ENCODE peak calls at places on chromosome 4, in seven cellular contexts. One of them, this sample, is unnamed.

GRCh38 chr4:186891859-186892486 is 168.3 kb upstream of the FAT1 start:
- DNase-seq in colonic mucosa: no peak
- DNase-seq in fibroblast of lung: no peak
- DNase-seq in mammary epithelial cell: no peak
- DNase-seq in H1: no peak
- DNase-seq in endodermal cell: no peak
- DNase-seq in mesendoderm: no peak
- DNase-seq in this sample: no peak

GRCh38 chr4:171117457-171117856 is 695.7 kb upstream of the GALNTL6 start:
- DNase-seq in colonic mucosa: no peak
- DNase-seq in fibroblast of lung: no peak
- DNase-seq in mammary epithelial cell: peak
- DNase-seq in H1: no peak
- DNase-seq in endodermal cell: no peak
- DNase-seq in mesendoderm: no peak
- DNase-seq in this sample: no peak

GRCh38 chr4:158229768-158230167 is 19.5 kb downstream of the TMEM144 start:
- DNase-seq in colonic mucosa: no peak
- DNase-seq in fibroblast of lung: no peak
- DNase-seq in mammary epithelial cell: no peak
- DNase-seq in H1: no peak
- DNase-seq in endodermal cell: peak
- DNase-seq in mesendoderm: peak
- DNase-seq in this sample: no peak

GRCh38 chr4:65623509-65623908 is 46.8 kb downstream of the EPHA5 start:
- DNase-seq in colonic mucosa: no peak
- DNase-seq in fibroblast of lung: peak
- DNase-seq in mammary epithelial cell: peak
- DNase-seq in H1: no peak
- DNase-seq in endodermal cell: no peak
- DNase-seq in mesendoderm: no peak
- DNase-seq in this sample: no peak

GRCh38 chr4:8911311-8912088 is 39.9 kb upstream of the HMX1 start:
- DNase-seq in colonic mucosa: peak
- DNase-seq in fibroblast of lung: no peak
- DNase-seq in mammary epithelial cell: no peak
- DNase-seq in H1: no peak
- DNase-seq in endodermal cell: peak
- DNase-seq in mesendoderm: no peak
- DNase-seq in this sample: no peak

GRCh38 chr4:161486454-161486853 is 677.3 kb downstream of the FSTL5 start:
- DNase-seq in colonic mucosa: no peak
- DNase-seq in fibroblast of lung: no peak
- DNase-seq in mammary epithelial cell: no peak
- DNase-seq in H1: no peak
- DNase-seq in endodermal cell: no peak
- DNase-seq in mesendoderm: no peak
- DNase-seq in this sample: peak

GRCh38 chr4:16158504-16158852 is 67.8 kb downstream of the TAPT1 start:
- DNase-seq in colonic mucosa: peak
- DNase-seq in fibroblast of lung: no peak
- DNase-seq in mammary epithelial cell: no peak
- DNase-seq in H1: no peak
- DNase-seq in endodermal cell: no peak
- DNase-seq in mesendoderm: no peak
- DNase-seq in this sample: no peak

GRCh38 chr4:98262431-98262830 is 1.2 kb downstream of the RAP1GDS1 start:
- DNase-seq in colonic mucosa: peak
- DNase-seq in fibroblast of lung: peak
- DNase-seq in mammary epithelial cell: peak
- DNase-seq in H1: no peak
- DNase-seq in endodermal cell: no peak
- DNase-seq in mesendoderm: no peak
- DNase-seq in this sample: no peak

GRCh38 chr4:89266128-89266527 is 41.5 kb downstream of the GPRIN3 start:
- DNase-seq in colonic mucosa: no peak
- DNase-seq in fibroblast of lung: no peak
- DNase-seq in mammary epithelial cell: no peak
- DNase-seq in H1: no peak
- DNase-seq in endodermal cell: no peak
- DNase-seq in mesendoderm: no peak
- DNase-seq in this sample: no peak

GRCh38 chr4:160426233-160426632 is 1323.4 kb downstream of the RAPGEF2 start:
- DNase-seq in colonic mucosa: no peak
- DNase-seq in fibroblast of lung: no peak
- DNase-seq in mammary epithelial cell: no peak
- DNase-seq in H1: no peak
- DNase-seq in endodermal cell: no peak
- DNase-seq in mesendoderm: no peak
- DNase-seq in this sample: no peak

GRCh38 chr4:14084598-14084997 is 457.1 kb upstream of the BOD1L1 start:
- DNase-seq in colonic mucosa: no peak
- DNase-seq in fibroblast of lung: no peak
- DNase-seq in mammary epithelial cell: no peak
- DNase-seq in H1: no peak
- DNase-seq in endodermal cell: peak
- DNase-seq in mesendoderm: peak
- DNase-seq in this sample: no peak

GRCh38 chr4:168712316-168712855 is 215.5 kb downstream of the PALLD start:
- DNase-seq in colonic mucosa: no peak
- DNase-seq in fibroblast of lung: peak
- DNase-seq in mammary epithelial cell: no peak
- DNase-seq in H1: no peak
- DNase-seq in endodermal cell: no peak
- DNase-seq in mesendoderm: no peak
- DNase-seq in this sample: no peak

GRCh38 chr4:947491-947971 is 15.3 kb downstream of the TMEM175 start:
- DNase-seq in colonic mucosa: no peak
- DNase-seq in fibroblast of lung: no peak
- DNase-seq in mammary epithelial cell: no peak
- DNase-seq in H1: no peak
- DNase-seq in endodermal cell: peak
- DNase-seq in mesendoderm: no peak
- DNase-seq in this sample: no peak

GRCh38 chr4:121776610-121777401 is 11.8 kb upstream of the SMIM43 start:
- DNase-seq in colonic mucosa: no peak
- DNase-seq in fibroblast of lung: no peak
- DNase-seq in mammary epithelial cell: no peak
- DNase-seq in H1: no peak
- DNase-seq in endodermal cell: no peak
- DNase-seq in mesendoderm: no peak
- DNase-seq in this sample: no peak

GRCh38 chr4:159042097-159042605 is 60.7 kb upstream of the RAPGEF2 start:
- DNase-seq in colonic mucosa: peak
- DNase-seq in fibroblast of lung: no peak
- DNase-seq in mammary epithelial cell: no peak
- DNase-seq in H1: no peak
- DNase-seq in endodermal cell: no peak
- DNase-seq in mesendoderm: no peak
- DNase-seq in this sample: no peak

GRCh38 chr4:151653548-151653918 is 107.3 kb downstream of the GATB start:
- DNase-seq in colonic mucosa: no peak
- DNase-seq in fibroblast of lung: no peak
- DNase-seq in mammary epithelial cell: no peak
- DNase-seq in H1: no peak
- DNase-seq in endodermal cell: no peak
- DNase-seq in mesendoderm: no peak
- DNase-seq in this sample: no peak

GRCh38 chr4:7052923-7053715 is 9.9 kb downstream of the TADA2B start:
- DNase-seq in colonic mucosa: no peak
- DNase-seq in fibroblast of lung: peak
- DNase-seq in mammary epithelial cell: no peak
- DNase-seq in H1: no peak
- DNase-seq in endodermal cell: no peak
- DNase-seq in mesendoderm: no peak
- DNase-seq in this sample: no peak

GRCh38 chr4:159401791-159402380 is 299.0 kb downstream of the RAPGEF2 start:
- DNase-seq in colonic mucosa: no peak
- DNase-seq in fibroblast of lung: peak
- DNase-seq in mammary epithelial cell: peak
- DNase-seq in H1: no peak
- DNase-seq in endodermal cell: no peak
- DNase-seq in mesendoderm: peak
- DNase-seq in this sample: no peak

GRCh38 chr4:170979736-170980135 is 833.5 kb upstream of the GALNTL6 start:
- DNase-seq in colonic mucosa: no peak
- DNase-seq in fibroblast of lung: peak
- DNase-seq in mammary epithelial cell: peak
- DNase-seq in H1: no peak
- DNase-seq in endodermal cell: peak
- DNase-seq in mesendoderm: peak
- DNase-seq in this sample: no peak

GRCh38 chr4:158169931-158170690 is 2.7 kb downstream of the GASK1B start:
- DNase-seq in colonic mucosa: no peak
- DNase-seq in fibroblast of lung: peak
- DNase-seq in mammary epithelial cell: peak
- DNase-seq in H1: no peak
- DNase-seq in endodermal cell: no peak
- DNase-seq in mesendoderm: no peak
- DNase-seq in this sample: peak

GRCh38 chr4:168587326-168588125 is 90.7 kb downstream of the PALLD start:
- DNase-seq in colonic mucosa: no peak
- DNase-seq in fibroblast of lung: peak
- DNase-seq in mammary epithelial cell: peak
- DNase-seq in H1: no peak
- DNase-seq in endodermal cell: peak
- DNase-seq in mesendoderm: peak
- DNase-seq in this sample: no peak

GRCh38 chr4:1813915-1814314 is 20.8 kb downstream of the FGFR3 start:
- DNase-seq in colonic mucosa: no peak
- DNase-seq in fibroblast of lung: no peak
- DNase-seq in mammary epithelial cell: no peak
- DNase-seq in H1: no peak
- DNase-seq in endodermal cell: no peak
- DNase-seq in mesendoderm: no peak
- DNase-seq in this sample: no peak

GRCh38 chr4:11421116-11421515 is 7.6 kb downstream of the HS3ST1 start:
- DNase-seq in colonic mucosa: no peak
- DNase-seq in fibroblast of lung: peak
- DNase-seq in mammary epithelial cell: no peak
- DNase-seq in H1: no peak
- DNase-seq in endodermal cell: no peak
- DNase-seq in mesendoderm: no peak
- DNase-seq in this sample: no peak
- H3K9ac ChIP-seq in colonic mucosa: no peak
- H3K9ac ChIP-seq in fibroblast of lung: no peak
- H3K9ac ChIP-seq in mammary epithelial cell: no peak
- H3K9ac ChIP-seq in H1: no peak
- H3K9ac ChIP-seq in endodermal cell: no peak
- H3K9ac ChIP-seq in mesendoderm: no peak
- H3K9ac ChIP-seq in this sample: no peak

DNA sequence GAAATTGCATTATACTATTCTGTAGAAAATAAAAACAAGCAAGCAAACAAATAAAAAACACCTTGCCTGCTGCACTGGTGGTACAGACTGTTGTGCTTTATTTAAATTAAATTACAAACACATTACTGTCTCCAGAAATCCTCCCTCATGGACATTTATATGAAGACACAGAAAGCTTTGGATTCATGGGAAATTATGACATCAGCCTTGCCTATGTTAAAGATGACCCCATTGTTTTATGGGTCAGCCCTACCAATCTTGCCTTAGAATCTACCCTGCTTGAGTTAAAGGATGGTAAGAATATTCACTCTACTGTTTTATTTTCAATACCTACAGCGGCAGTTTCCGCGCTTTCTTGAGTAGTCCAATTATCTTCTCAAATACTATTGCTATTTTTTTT is 1379.9 kb downstream of the TECRL start:
- DNase-seq in colonic mucosa: no peak
- DNase-seq in fibroblast of lung: no peak
- DNase-seq in mammary epithelial cell: no peak
- DNase-seq in H1: no peak
- DNase-seq in endodermal cell: no peak
- DNase-seq in mesendoderm: no peak
- DNase-seq in this sample: no peak
- H3K9ac ChIP-seq in colonic mucosa: no peak
- H3K9ac ChIP-seq in fibroblast of lung: no peak
- H3K9ac ChIP-seq in mammary epithelial cell: no peak
- H3K9ac ChIP-seq in H1: no peak
- H3K9ac ChIP-seq in endodermal cell: no peak
- H3K9ac ChIP-seq in mesendoderm: no peak
- H3K9ac ChIP-seq in this sample: no peak

DNA sequence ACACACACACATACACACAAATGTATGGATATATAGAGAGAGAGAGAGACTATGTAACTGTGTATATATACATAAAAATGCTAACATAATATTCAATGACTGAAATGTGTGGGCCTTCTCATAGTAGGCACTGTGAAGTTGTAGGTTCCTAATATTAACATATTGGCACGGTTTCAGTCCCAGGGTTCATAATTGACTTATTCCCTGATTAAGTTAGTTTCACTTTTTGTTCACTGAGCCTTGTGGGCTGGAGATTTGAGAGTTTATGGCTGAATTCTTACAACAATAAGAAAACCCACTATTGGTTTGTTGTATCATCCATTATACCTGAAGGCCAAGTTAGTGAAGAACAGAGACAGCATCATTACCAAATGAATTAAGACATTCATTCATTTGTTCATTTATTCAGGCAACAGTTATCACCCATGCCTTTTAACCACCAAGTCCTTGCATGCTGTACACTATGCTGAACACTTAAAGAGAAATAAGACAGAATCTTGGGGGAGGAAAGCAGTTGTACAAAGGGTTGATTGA is 68.6 kb downstream of the GAB1 start:
- DNase-seq in colonic mucosa: no peak
- DNase-seq in fibroblast of lung: no peak
- DNase-seq in mammary epithelial cell: no peak
- DNase-seq in H1: no peak
- DNase-seq in endodermal cell: no peak
- DNase-seq in mesendoderm: no peak
- DNase-seq in this sample: no peak
- H3K9ac ChIP-seq in colonic mucosa: no peak
- H3K9ac ChIP-seq in fibroblast of lung: no peak
- H3K9ac ChIP-seq in mammary epithelial cell: no peak
- H3K9ac ChIP-seq in H1: no peak
- H3K9ac ChIP-seq in endodermal cell: no peak
- H3K9ac ChIP-seq in mesendoderm: no peak
- H3K9ac ChIP-seq in this sample: no peak

GRCh38 chr4:73843369-73843768 is 6.9 kb downstream of the CXCL6 start:
- DNase-seq in colonic mucosa: no peak
- DNase-seq in fibroblast of lung: peak
- DNase-seq in mammary epithelial cell: peak
- DNase-seq in H1: no peak
- DNase-seq in endodermal cell: no peak
- DNase-seq in mesendoderm: no peak
- DNase-seq in this sample: no peak

GRCh38 chr4:73842696-73843095 is 6.2 kb downstream of the CXCL6 start:
- DNase-seq in colonic mucosa: no peak
- DNase-seq in fibroblast of lung: no peak
- DNase-seq in mammary epithelial cell: no peak
- DNase-seq in H1: no peak
- DNase-seq in endodermal cell: no peak
- DNase-seq in mesendoderm: no peak
- DNase-seq in this sample: no peak

GRCh38 chr4:73839715-73840114 is 3.2 kb downstream of the CXCL6 start:
- DNase-seq in colonic mucosa: no peak
- DNase-seq in fibroblast of lung: no peak
- DNase-seq in mammary epithelial cell: no peak
- DNase-seq in H1: no peak
- DNase-seq in endodermal cell: no peak
- DNase-seq in mesendoderm: no peak
- DNase-seq in this sample: no peak

GRCh38 chr4:73839071-73839470 is 2.6 kb downstream of the CXCL6 start:
- DNase-seq in colonic mucosa: no peak
- DNase-seq in fibroblast of lung: no peak
- DNase-seq in mammary epithelial cell: no peak
- DNase-seq in H1: no peak
- DNase-seq in endodermal cell: no peak
- DNase-seq in mesendoderm: no peak
- DNase-seq in this sample: no peak

GRCh38 chr4:73841243-73841925 is 4.9 kb downstream of the CXCL6 start:
- DNase-seq in colonic mucosa: no peak
- DNase-seq in fibroblast of lung: peak
- DNase-seq in mammary epithelial cell: peak
- DNase-seq in H1: no peak
- DNase-seq in endodermal cell: no peak
- DNase-seq in mesendoderm: no peak
- DNase-seq in this sample: no peak
- H3K9ac ChIP-seq in colonic mucosa: no peak
- H3K9ac ChIP-seq in fibroblast of lung: no peak
- H3K9ac ChIP-seq in mammary epithelial cell: no peak
- H3K9ac ChIP-seq in H1: no peak
- H3K9ac ChIP-seq in endodermal cell: no peak
- H3K9ac ChIP-seq in mesendoderm: no peak
- H3K9ac ChIP-seq in this sample: no peak